ENCODE peak calls at places on chromosome 2, in six cellular contexts. One of them, this sample, is unnamed.

GRCh38 chr2:136407952-136408318 is 290.0 kb upstream of the CXCR4 start:
- DNase-seq in NCI-H524: no peak
- DNase-seq in CD8-positive, alpha-beta memory T cell: no peak
- DNase-seq in kidney tubule cell: no peak
- DNase-seq in retina: peak; percentile 42
- DNase-seq in epithelial cell of prostate: no peak
- DNase-seq in this sample: no peak

GRCh38 chr2:740446-741293 is 63.5 kb upstream of the TMEM18 start:
- DNase-seq in kidney tubule cell: peak; percentile 96
- DNase-seq in CD8-positive, alpha-beta memory T cell: peak; percentile 43
- DNase-seq in retina: peak; percentile 96
- DNase-seq in NCI-H524: peak; percentile 98
- DNase-seq in epithelial cell of prostate: peak; percentile 60
- DNase-seq in this sample: peak; percentile 95

GRCh38 chr2:150487537-150488429 is at the start of gene RND3:
- DNase-seq in NCI-H524: peak; percentile 98
- DNase-seq in retina: peak; percentile 92
- DNase-seq in epithelial cell of prostate: peak; percentile 94
- DNase-seq in CD8-positive, alpha-beta memory T cell: no peak
- DNase-seq in kidney tubule cell: peak; percentile 99
- DNase-seq in this sample: peak; percentile 98

GRCh38 chr2:232229917-232230310 is 148.6 kb upstream of the ALPP start:
- DNase-seq in NCI-H524: no peak
- DNase-seq in epithelial cell of prostate: no peak
- DNase-seq in kidney tubule cell: no peak
- DNase-seq in retina: no peak
- DNase-seq in CD8-positive, alpha-beta memory T cell: no peak
- DNase-seq in this sample: no peak

GRCh38 chr2:73343992-73344391 is 41.6 kb upstream of the ALMS1 start:
- DNase-seq in epithelial cell of prostate: no peak
- DNase-seq in NCI-H524: no peak
- DNase-seq in kidney tubule cell: no peak
- DNase-seq in retina: no peak
- DNase-seq in CD8-positive, alpha-beta memory T cell: no peak
- DNase-seq in this sample: no peak

GRCh38 chr2:54570925-54571694 is 115.0 kb downstream of the SPTBN1 start:
- DNase-seq in retina: no peak
- DNase-seq in NCI-H524: no peak
- DNase-seq in epithelial cell of prostate: peak; percentile 82
- DNase-seq in CD8-positive, alpha-beta memory T cell: peak; percentile 56
- DNase-seq in kidney tubule cell: peak; percentile 87
- DNase-seq in this sample: peak; percentile 89

GRCh38 chr2:225104971-225105370 is 62.7 kb upstream of the DOCK10 start:
- DNase-seq in kidney tubule cell: peak; percentile 58
- DNase-seq in retina: no peak
- DNase-seq in NCI-H524: no peak
- DNase-seq in epithelial cell of prostate: no peak
- DNase-seq in CD8-positive, alpha-beta memory T cell: no peak
- DNase-seq in this sample: peak; percentile 17

GRCh38 chr2:234463626-234464290 is 33.1 kb downstream of the ARL4C start:
- DNase-seq in epithelial cell of prostate: peak; percentile 79
- DNase-seq in CD8-positive, alpha-beta memory T cell: peak; percentile 57
- DNase-seq in NCI-H524: no peak
- DNase-seq in retina: no peak
- DNase-seq in kidney tubule cell: no peak
- DNase-seq in this sample: no peak

GRCh38 chr2:241692448-241692847 is 5.8 kb upstream of the DTYMK start:
- DNase-seq in kidney tubule cell: peak; percentile 76
- DNase-seq in retina: no peak
- DNase-seq in NCI-H524: no peak
- DNase-seq in CD8-positive, alpha-beta memory T cell: no peak
- DNase-seq in epithelial cell of prostate: no peak
- DNase-seq in this sample: peak; percentile 59

GRCh38 chr2:57396364-57397098 is 650.1 kb upstream of the VRK2 start:
- DNase-seq in kidney tubule cell: no peak
- DNase-seq in retina: no peak
- DNase-seq in CD8-positive, alpha-beta memory T cell: no peak
- DNase-seq in epithelial cell of prostate: no peak
- DNase-seq in NCI-H524: no peak
- DNase-seq in this sample: no peak

GRCh38 chr2:25955036-25955435 is 27.3 kb downstream of the KIF3C start:
- DNase-seq in kidney tubule cell: peak; percentile 59
- DNase-seq in NCI-H524: no peak
- DNase-seq in retina: no peak
- DNase-seq in epithelial cell of prostate: no peak
- DNase-seq in CD8-positive, alpha-beta memory T cell: no peak
- DNase-seq in this sample: peak; percentile 68

GRCh38 chr2:138293549-138293948 is 208.0 kb upstream of the SPOPL start:
- DNase-seq in CD8-positive, alpha-beta memory T cell: no peak
- DNase-seq in epithelial cell of prostate: no peak
- DNase-seq in NCI-H524: no peak
- DNase-seq in retina: no peak
- DNase-seq in kidney tubule cell: no peak
- DNase-seq in this sample: no peak

GRCh38 chr2:62884514-62884913 is 166.1 kb upstream of the OTX1 start:
- DNase-seq in NCI-H524: no peak
- DNase-seq in retina: no peak
- DNase-seq in epithelial cell of prostate: no peak
- DNase-seq in CD8-positive, alpha-beta memory T cell: no peak
- DNase-seq in kidney tubule cell: no peak
- DNase-seq in this sample: no peak

GRCh38 chr2:692349-692748 is 15.1 kb upstream of the TMEM18 start:
- DNase-seq in kidney tubule cell: no peak
- DNase-seq in NCI-H524: no peak
- DNase-seq in epithelial cell of prostate: no peak
- DNase-seq in CD8-positive, alpha-beta memory T cell: no peak
- DNase-seq in retina: no peak
- DNase-seq in this sample: no peak

GRCh38 chr2:228378696-228379425 is 197.4 kb upstream of the SPHKAP start:
- DNase-seq in NCI-H524: no peak
- DNase-seq in CD8-positive, alpha-beta memory T cell: no peak
- DNase-seq in retina: no peak
- DNase-seq in epithelial cell of prostate: no peak
- DNase-seq in kidney tubule cell: no peak
- DNase-seq in this sample: no peak

GRCh38 chr2:95667480-95667879 is 75.7 kb downstream of the TRIM43 start:
- DNase-seq in kidney tubule cell: no peak
- DNase-seq in NCI-H524: no peak
- DNase-seq in epithelial cell of prostate: no peak
- DNase-seq in retina: no peak
- DNase-seq in CD8-positive, alpha-beta memory T cell: no peak
- DNase-seq in this sample: no peak

GRCh38 chr2:168518555-168519066 is 62.5 kb downstream of the CERS6 start:
- DNase-seq in CD8-positive, alpha-beta memory T cell: no peak
- DNase-seq in epithelial cell of prostate: no peak
- DNase-seq in kidney tubule cell: peak; percentile 50
- DNase-seq in NCI-H524: peak; percentile 86
- DNase-seq in retina: peak; percentile 64
- DNase-seq in this sample: no peak

GRCh38 chr2:49288902-49289680 is 134.8 kb upstream of the FSHR start:
- DNase-seq in CD8-positive, alpha-beta memory T cell: no peak
- DNase-seq in epithelial cell of prostate: no peak
- DNase-seq in NCI-H524: no peak
- DNase-seq in retina: no peak
- DNase-seq in kidney tubule cell: no peak
- DNase-seq in this sample: no peak

GRCh38 chr2:147999126-147999525 is 21.4 kb downstream of the ORC4 start:
- DNase-seq in CD8-positive, alpha-beta memory T cell: no peak
- DNase-seq in retina: no peak
- DNase-seq in kidney tubule cell: no peak
- DNase-seq in NCI-H524: no peak
- DNase-seq in epithelial cell of prostate: no peak
- DNase-seq in this sample: no peak

GRCh38 chr2:220396287-220396686 is 768.9 kb downstream of the SLC4A3 start:
- DNase-seq in kidney tubule cell: no peak
- DNase-seq in epithelial cell of prostate: no peak
- DNase-seq in CD8-positive, alpha-beta memory T cell: no peak
- DNase-seq in NCI-H524: no peak
- DNase-seq in retina: no peak
- DNase-seq in this sample: no peak

GRCh38 chr2:132276571-132276981 is 114.8 kb upstream of the ANKRD30BL start:
- DNase-seq in retina: no peak
- DNase-seq in CD8-positive, alpha-beta memory T cell: no peak
- DNase-seq in epithelial cell of prostate: no peak
- DNase-seq in NCI-H524: no peak
- DNase-seq in kidney tubule cell: no peak
- DNase-seq in this sample: no peak

GRCh38 chr2:195967336-195967735 is 101.3 kb downstream of the DNAH7 start:
- DNase-seq in retina: no peak
- DNase-seq in kidney tubule cell: no peak
- DNase-seq in CD8-positive, alpha-beta memory T cell: no peak
- DNase-seq in NCI-H524: no peak
- DNase-seq in epithelial cell of prostate: no peak
- DNase-seq in this sample: no peak

GRCh38 chr2:132936261-132936660 is 266.3 kb upstream of the LYPD1 start:
- DNase-seq in NCI-H524: no peak
- DNase-seq in epithelial cell of prostate: no peak
- DNase-seq in retina: no peak
- DNase-seq in kidney tubule cell: peak; percentile 44
- DNase-seq in CD8-positive, alpha-beta memory T cell: no peak
- DNase-seq in this sample: peak; percentile 17

GRCh38 chr2:127400897-127401756 is 13.4 kb upstream of the MAP3K2 start:
- DNase-seq in kidney tubule cell: peak; percentile 85
- DNase-seq in epithelial cell of prostate: peak; percentile 77
- DNase-seq in NCI-H524: no peak
- DNase-seq in CD8-positive, alpha-beta memory T cell: no peak
- DNase-seq in retina: peak; percentile 39
- DNase-seq in this sample: peak; percentile 49

GRCh38 chr2:132588576-132588975 is 81.4 kb downstream of the LYPD1 start:
- DNase-seq in epithelial cell of prostate: no peak
- DNase-seq in NCI-H524: no peak
- DNase-seq in retina: no peak
- DNase-seq in kidney tubule cell: no peak
- DNase-seq in CD8-positive, alpha-beta memory T cell: no peak
- DNase-seq in this sample: no peak

GRCh38 chr2:236671820-236672520 is 102.3 kb downstream of the ACKR3 start:
- DNase-seq in retina: peak; percentile 71
- DNase-seq in epithelial cell of prostate: no peak
- DNase-seq in NCI-H524: no peak
- DNase-seq in CD8-positive, alpha-beta memory T cell: no peak
- DNase-seq in kidney tubule cell: no peak
- DNase-seq in this sample: no peak

GRCh38 chr2:233350708-233351107 is 3.6 kb upstream of the DGKD start:
- DNase-seq in NCI-H524: no peak
- DNase-seq in CD8-positive, alpha-beta memory T cell: no peak
- DNase-seq in retina: peak; percentile 25
- DNase-seq in kidney tubule cell: peak; percentile 95
- DNase-seq in epithelial cell of prostate: peak; percentile 75
- DNase-seq in this sample: peak; percentile 98